ENCODE peak calls at places on chromosomes 6 and 20, in six cellular contexts. C is HL-60, L is H1, X is suprapubic skin, U is prostate gland, J is breast epithelium. E is an unnamed sample.

GRCh38 chr6:91646649-91647048 is 1059.8 kb upstream of the MAP3K7 start:
- DNase-seq in C (no peak), U (no peak), X (no peak), J (no peak), L (no peak), E (no peak)

GRCh38 chr20:57263767-57264150 is 2.7 kb downstream of the BMP7 start:
- DNase-seq in L (no peak), J (no peak), U (no peak), X (no peak), C (no peak), E (no peak)

GRCh38 chr6:36720251-36721141 is 22.9 kb downstream of the RAB44 start:
- DNase-seq in C (no peak), U (no peak), X (peak), J (no peak), L (no peak), E (peak)

GRCh38 chr6:113488061-113488460 is 369.1 kb upstream of the MARCKS start:
- DNase-seq in U (no peak), C (no peak), J (no peak), L (no peak), X (no peak), E (no peak)

GRCh38 chr6:142945446-142946180 is 637 bp upstream of the HIVEP2 start:
- DNase-seq in L (no peak), J (no peak), U (peak), C (no peak), X (peak), E (peak)

GRCh38 chr6:11236351-11236750 is 3.9 kb upstream of the NEDD9 start:
- DNase-seq in C (no peak), L (no peak), U (no peak), X (no peak), J (no peak), E (no peak)

GRCh38 chr6:1325471-1326309 is 13.8 kb downstream of the FOXQ1 start:
- DNase-seq in C (no peak), U (no peak), J (no peak), L (no peak), X (no peak), E (no peak)

GRCh38 chr6:15907914-15908518 is 220.9 kb upstream of the MYLIP start:
- DNase-seq in J (peak), C (no peak), L (no peak), U (peak), X (no peak), E (peak)

GRCh38 chr6:139648430-139649000 is 274.1 kb upstream of the CITED2 start:
- DNase-seq in C (no peak), X (no peak), L (no peak), U (no peak), J (no peak), E (no peak)

GRCh38 chr6:1525364-1526038 is 84.2 kb upstream of the FOXC1 start:
- DNase-seq in U (no peak), X (no peak), J (no peak), L (no peak), C (no peak), E (no peak)

GRCh38 chr6:45422541-45423110 is 44.9 kb upstream of the SUPT3H start:
- DNase-seq in X (peak), U (peak), J (no peak), L (no peak), C (no peak), E (peak)

GRCh38 chr6:124203106-124203811 is 399.6 kb downstream of the NKAIN2 start:
- DNase-seq in L (no peak), C (no peak), U (no peak), X (no peak), J (no peak), E (no peak)

GRCh38 chr6:155117266-155117665 is 122.2 kb downstream of the TIAM2 start:
- DNase-seq in C (no peak), L (no peak), U (no peak), J (no peak), X (no peak), E (no peak)

GRCh38 chr6:169250660-169251059 is 3.0 kb downstream of the THBS2 start:
- DNase-seq in X (peak), U (no peak), C (no peak), L (no peak), J (no peak), E (no peak)

GRCh38 chr20:8790442-8791074 is 278.3 kb upstream of the PLCB4 start:
- DNase-seq in L (no peak), U (no peak), J (no peak), C (no peak), X (no peak), E (peak)

GRCh38 chr20:12171927-12172581 is 254.4 kb downstream of the BTBD3 start:
- DNase-seq in J (peak), C (no peak), X (no peak), U (no peak), L (no peak), E (no peak)

GRCh38 chr6:90079555-90080490 is 185.6 kb downstream of the GJA10 start:
- DNase-seq in J (no peak), C (no peak), L (no peak), U (no peak), X (no peak), E (no peak)

GRCh38 chr6:122722746-122723145 is 56.8 kb upstream of the FABP7 start:
- DNase-seq in X (no peak), J (no peak), U (no peak), L (no peak), C (no peak), E (no peak)

GRCh38 chr6:167668019-167668753 is 158.5 kb upstream of the AFDN start:
- DNase-seq in J (no peak), C (no peak), L (no peak), X (peak), U (no peak), E (peak)

GRCh38 chr6:165645919-165646318 is 17.1 kb downstream of the PDE10A start:
- DNase-seq in L (no peak), C (no peak), U (no peak), J (no peak), X (no peak), E (no peak)

GRCh38 chr6:105844275-105844848 is 241.8 kb upstream of the PRDM1 start:
- DNase-seq in U (no peak), C (no peak), L (no peak), J (no peak), X (no peak), E (no peak)

GRCh38 chr20:48750941-48751620 is 76.7 kb downstream of the PREX1 start:
- DNase-seq in J (peak), U (no peak), X (no peak), C (peak), L (peak), E (peak)

GRCh38 chr6:57113105-57113504 is 23.1 kb downstream of the ZNF451 start:
- DNase-seq in X (no peak), U (no peak), J (no peak), L (no peak), C (no peak), E (no peak)

GRCh38 chr6:28408076-28408802 is 8.7 kb upstream of the ZSCAN12 start:
- DNase-seq in X (no peak), C (no peak), J (no peak), L (no peak), U (no peak), E (no peak)

GRCh38 chr6:16903470-16903869 is 142.2 kb upstream of the ATXN1 start:
- DNase-seq in J (no peak), X (no peak), L (no peak), U (no peak), C (no peak), E (no peak)

GRCh38 chr6:43367245-43367984 is 2.0 kb downstream of the ZNF318 start:
- DNase-seq in L (no peak), J (no peak), X (no peak), U (no peak), C (peak), E (no peak)

GRCh38 chr6:5619249-5619648 is 357.9 kb downstream of the FARS2 start:
- DNase-seq in L (no peak), X (no peak), C (no peak), J (no peak), U (no peak), E (no peak)

GRCh38 chr6:5469101-5469846 is 208.0 kb downstream of the FARS2 start:
- DNase-seq in C (no peak), X (no peak), U (no peak), J (no peak), L (no peak), E (no peak)

GRCh38 chr6:85078071-85078470 is 313.7 kb upstream of the TBX18 start:
- DNase-seq in X (no peak), L (no peak), C (no peak), U (no peak), J (no peak), E (no peak)

GRCh38 chr6:98486052-98486451 is 348.3 kb upstream of the POU3F2 start:
- DNase-seq in L (no peak), X (no peak), U (no peak), J (no peak), C (no peak), E (no peak)

GRCh38 chr6:134735461-134735860 is 214.4 kb downstream of the ALDH8A1 start:
- DNase-seq in X (no peak), C (no peak), L (no peak), J (no peak), U (no peak), E (no peak)

GRCh38 chr20:44431502-44432234 is 44.0 kb upstream of the TTPAL start:
- DNase-seq in L (no peak), J (no peak), U (no peak), C (no peak), X (no peak), E (no peak)

GRCh38 chr6:155782320-155782730 is 326.7 kb upstream of the NOX3 start:
- DNase-seq in X (no peak), J (peak), L (no peak), C (no peak), U (peak), E (peak)

GRCh38 chr6:70763754-70764153 is 96.1 kb downstream of the SMAP1 start:
- DNase-seq in C (no peak), L (no peak), X (no peak), J (no peak), U (no peak), E (no peak)

GRCh38 chr20:17867119-17867518 is 101.5 kb downstream of the SNX5 start:
- DNase-seq in X (no peak), J (no peak), U (no peak), C (no peak), L (no peak), E (no peak)

GRCh38 chr20:54458219-54458618 is 17.2 kb upstream of the DOK5 start:
- DNase-seq in L (no peak), J (no peak), U (no peak), C (no peak), X (no peak), E (no peak)

GRCh38 chr6:124795879-124796838 is 166.1 kb upstream of the RNF217 start:
- DNase-seq in U (peak), L (peak), X (no peak), J (peak), C (no peak), E (no peak)

GRCh38 chr20:6829510-6830116 is 62.1 kb downstream of the BMP2 start:
- DNase-seq in X (no peak), L (no peak), C (no peak), J (no peak), U (no peak), E (no peak)

GRCh38 chr6:158441639-158442308 is 118.1 kb upstream of the TMEM181 start:
- DNase-seq in J (no peak), C (no peak), X (no peak), L (no peak), U (no peak), E (no peak)

GRCh38 chr6:15616266-15616665 is 46.6 kb downstream of the DTNBP1 start:
- DNase-seq in X (no peak), J (no peak), C (no peak), U (no peak), L (no peak), E (no peak)

GRCh38 chr6:132382630-132383175 is 18.6 kb downstream of the MOXD1 start:
- DNase-seq in J (no peak), U (no peak), X (no peak), C (peak), L (no peak), E (no peak)
- TF ChIP-seq POLR2AphosphoS5 in J (no peak), U (no peak), X (no peak), C (no peak), L (no peak), E (no peak)

GRCh38 chr6:147202516-147203310 is 1.5 kb upstream of the STXBP5 start:
- DNase-seq in U (peak), X (peak), C (peak), J (peak), L (peak), E (peak)

GRCh38 chr6:147201885-147202515 is 2.2 kb upstream of the STXBP5 start:
- DNase-seq in X (no peak), J (no peak), C (no peak), U (no peak), L (no peak), E (peak)

GRCh38 chr6:147204060-147204785 is at the start of gene STXBP5:
- DNase-seq in J (peak), C (no peak), U (peak), L (no peak), X (peak), E (peak)

GRCh38 chr6:147204843-147205311 is 660 bp downstream of the STXBP5 start:
- DNase-seq in U (no peak), X (no peak), L (no peak), C (no peak), J (no peak), E (no peak)

GRCh38 chr6:147203311-147204059 is 732 bp upstream of the STXBP5 start:
- DNase-seq in J (peak), L (no peak), X (peak), U (peak), C (no peak), E (peak)
- TF ChIP-seq POLR2AphosphoS5 in J (no peak), L (peak), X (no peak), U (no peak), C (peak), E (peak)

GRCh38 chr20:41413169-41413568 is 46.6 kb upstream of the EMILIN3 start:
- DNase-seq in L (no peak), C (no peak), U (no peak), J (no peak), X (no peak), E (no peak)

GRCh38 chr20:41408986-41409385 is 42.4 kb upstream of the EMILIN3 start:
- DNase-seq in U (no peak), C (peak), X (no peak), J (no peak), L (no peak), E (no peak)

GRCh38 chr20:41412324-41412723 is 45.7 kb upstream of the EMILIN3 start:
- DNase-seq in C (no peak), J (no peak), L (no peak), X (no peak), U (no peak), E (no peak)

GRCh38 chr20:41408131-41408789 is 41.6 kb upstream of the EMILIN3 start:
- DNase-seq in J (no peak), L (no peak), U (no peak), X (no peak), C (peak), E (peak)

DNA sequence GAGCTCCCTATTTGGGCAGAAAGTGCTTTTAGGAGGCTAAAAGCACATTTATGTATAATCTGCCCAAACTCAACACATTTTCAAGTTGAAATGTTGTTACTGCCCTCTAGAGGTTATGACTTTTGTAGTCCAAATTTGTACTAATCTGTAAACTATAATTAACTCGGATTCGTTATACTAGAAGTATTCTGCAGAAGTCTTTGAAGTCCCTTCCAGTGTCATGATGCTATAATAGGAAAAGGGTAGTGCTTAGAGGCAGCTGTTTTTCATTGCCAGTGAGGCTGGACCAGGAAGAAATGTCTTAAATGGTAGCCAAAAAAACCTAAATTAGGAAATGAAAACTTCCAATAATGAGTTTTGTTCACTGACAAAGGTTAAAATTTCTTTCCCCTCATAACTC is 44.8 kb upstream of the EMILIN3 start:
- DNase-seq in C (no peak), J (no peak), X (no peak), L (no peak), U (no peak), E (no peak)
- TF ChIP-seq POLR2AphosphoS5 in C (no peak), J (no peak), X (no peak), L (no peak), U (no peak), E (no peak)

DNA sequence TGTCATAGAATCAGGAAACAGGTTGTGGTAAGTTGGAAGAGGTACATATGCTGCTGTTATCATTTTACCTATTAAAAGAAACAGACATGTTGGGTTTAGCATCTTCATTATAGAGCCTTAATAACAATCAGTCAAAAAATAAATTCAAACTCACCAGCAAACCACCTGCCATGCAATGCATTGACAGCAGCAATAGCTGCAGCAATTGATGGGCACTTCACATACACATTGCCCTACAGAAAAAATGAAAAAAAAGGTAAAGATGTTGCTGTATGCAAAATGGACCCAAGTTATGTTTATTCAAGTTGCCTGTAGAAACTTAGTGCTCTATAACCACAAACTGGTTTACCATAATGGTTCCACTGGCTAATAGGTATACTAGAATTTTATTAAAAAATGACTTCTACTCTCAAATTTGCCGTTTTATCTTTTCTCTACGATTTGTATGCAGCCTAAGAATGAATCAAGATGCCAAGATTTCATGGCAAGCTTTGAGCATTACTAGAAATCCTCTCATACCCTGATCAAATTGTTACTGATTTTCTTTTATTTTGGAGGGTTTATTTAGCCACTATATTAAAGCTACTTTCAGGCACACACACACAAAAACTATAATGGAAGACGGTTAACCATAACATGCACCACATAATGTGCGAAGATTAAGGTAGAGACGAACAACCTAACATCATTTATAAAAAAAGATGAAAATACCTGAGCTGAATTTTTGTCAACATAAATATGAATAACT is 5.5 kb downstream of the ROMO1 start:
- DNase-seq in L (no peak), X (no peak), U (no peak), J (no peak), C (no peak), E (no peak)
- TF ChIP-seq POLR2AphosphoS5 in L (no peak), X (no peak), U (no peak), J (no peak), C (no peak), E (peak)

DNA sequence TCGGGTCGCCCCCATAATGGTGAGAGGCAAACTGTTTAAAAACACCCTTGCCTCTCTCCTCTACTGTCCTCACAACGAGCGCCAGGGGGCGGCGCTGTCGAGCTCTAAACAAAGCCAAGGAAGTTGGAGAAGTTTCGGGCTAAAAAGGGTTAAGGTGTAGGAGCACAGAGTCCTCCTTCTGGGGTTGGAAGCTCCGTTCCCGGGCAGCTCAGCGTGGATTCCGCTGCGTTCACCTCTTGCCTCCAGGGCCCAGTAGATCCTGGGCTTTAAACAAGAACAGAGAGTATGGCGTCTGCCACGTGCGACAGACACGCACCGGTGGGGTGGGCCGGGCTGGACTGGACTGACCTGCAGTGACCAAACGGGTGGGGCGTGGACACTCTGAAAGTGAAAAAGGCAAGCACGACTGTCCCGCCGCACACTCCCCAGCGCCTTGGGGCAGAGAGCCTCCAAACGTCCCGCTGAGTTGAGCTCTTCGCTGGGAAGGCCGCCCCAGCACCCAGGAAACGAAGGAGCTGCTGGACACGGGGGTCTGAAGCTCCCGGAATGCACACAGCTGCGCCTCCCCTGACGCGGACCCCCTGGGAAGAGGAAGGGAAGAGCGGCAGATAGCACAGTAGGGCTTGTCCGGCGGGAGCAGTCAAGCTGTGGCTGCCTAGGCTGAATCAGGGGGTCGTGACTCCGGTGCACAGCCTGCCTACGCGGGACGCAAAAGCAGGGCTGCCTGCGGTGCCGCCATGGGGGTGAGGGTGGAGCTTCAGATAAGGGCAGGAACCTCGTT is 1.6 kb upstream of the THBD start:
- DNase-seq in J (no peak), C (no peak), X (peak), L (peak), U (peak), E (peak)
- TF ChIP-seq POLR2AphosphoS5 in J (no peak), C (no peak), X (no peak), L (no peak), U (no peak), E (no peak)

GRCh38 chr20:63281741-63282665 is 9.4 kb downstream of the ARFGAP1 start:
- DNase-seq in X (no peak), L (no peak), J (no peak), C (no peak), U (no peak), E (no peak)

GRCh38 chr20:63284544-63284949 is 8.4 kb upstream of the COL20A1 start:
- DNase-seq in X (no peak), L (no peak), U (no peak), J (no peak), C (no peak), E (no peak)

GRCh38 chr20:63283397-63284082 is 9.4 kb upstream of the COL20A1 start:
- DNase-seq in L (no peak), C (no peak), X (no peak), U (no peak), J (no peak), E (no peak)

GRCh38 chr20:63284083-63284440 is 8.9 kb upstream of the COL20A1 start:
- DNase-seq in C (no peak), J (no peak), X (no peak), U (no peak), L (no peak), E (no peak)

DNA sequence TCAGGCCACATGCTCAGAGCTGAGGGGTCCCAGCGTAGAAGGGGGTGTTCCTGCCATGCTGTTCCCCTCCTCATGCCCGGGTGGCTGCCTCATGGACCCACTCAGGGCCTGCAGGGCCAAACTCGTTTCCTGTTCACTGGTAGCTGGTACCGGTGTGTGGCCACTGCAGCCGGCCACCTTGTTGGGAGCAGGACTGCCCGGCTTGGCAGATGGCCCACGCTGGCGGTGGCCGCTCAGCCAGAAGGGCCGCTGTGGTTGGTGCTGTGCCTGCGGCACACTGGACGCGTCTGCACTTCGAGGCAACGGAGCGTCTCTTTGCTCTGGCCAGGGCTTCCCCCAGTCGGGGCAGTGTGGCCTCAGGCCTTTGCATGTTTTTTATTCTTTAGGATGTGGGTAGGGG is 10.0 kb upstream of the COL20A1 start:
- DNase-seq in X (no peak), U (no peak), J (no peak), L (no peak), C (no peak), E (no peak)
- TF ChIP-seq POLR2AphosphoS5 in X (no peak), U (no peak), J (no peak), L (no peak), C (no peak), E (no peak)